ENCODE peak calls at places on chromosomes 5 and 9, in nine cellular contexts. I is cardiac muscle cell; D is left cardiac atrium; N is AG20443; O is IMR-90; L is stimulated activated CD4-positive, alpha-beta T cell treated with anti-CD3 and anti-CD28 coated beads, TNF-alpha, amount 100 ng/mL, for 1 hour; X is GDM1; C is H9; A is CD8-positive, alpha-beta T cell. B is an unnamed sample.

GRCh38 chr5:95760291-95761191 is 29.4 kb downstream of the RHOBTB3 start:
- DNase-seq in X (no peak), A (no peak), I (no peak), O (peak), L (no peak), D (no peak), N (peak), C (no peak), B (no peak)

GRCh38 chr5:101580591-101580990 is 677.5 kb upstream of the ST8SIA4 start:
- DNase-seq in C (no peak), D (no peak), L (no peak), I (no peak), N (no peak), O (no peak), A (no peak), X (no peak), B (no peak)

GRCh38 chr5:3596261-3596825 is 711 bp downstream of the IRX1 start:
- DNase-seq in C (peak), I (peak), A (no peak), O (no peak), N (peak), L (no peak), D (no peak), X (no peak), B (no peak)

GRCh38 chr5:151620463-151620844 is 29.3 kb upstream of the FAT2 start:
- DNase-seq in I (no peak), N (no peak), D (no peak), O (no peak), X (no peak), C (no peak), L (no peak), A (no peak), B (no peak)

GRCh38 chr5:159965031-159965837 is 43.7 kb upstream of the TTC1 start:
- DNase-seq in L (no peak), O (peak), I (peak), D (peak), X (no peak), N (peak), C (peak), A (no peak), B (peak)

GRCh38 chr5:75341934-75342333 is 4.9 kb downstream of the HMGCR start:
- DNase-seq in L (no peak), N (no peak), C (no peak), I (no peak), O (no peak), X (no peak), A (no peak), D (no peak), B (no peak)

GRCh38 chr9:125568616-125569015 is 138.4 kb downstream of the MAPKAP1 start:
- DNase-seq in O (peak), I (no peak), D (no peak), X (no peak), N (peak), L (no peak), C (no peak), A (no peak), B (no peak)

GRCh38 chr9:19409406-19410194 is 791 bp downstream of the ACER2 start:
- DNase-seq in D (peak), I (peak), N (peak), A (no peak), L (no peak), O (no peak), X (no peak), C (peak), B (peak)

GRCh38 chr5:115424030-115424429 is 120.5 kb downstream of the FEM1C start:
- DNase-seq in O (no peak), N (no peak), D (no peak), C (no peak), L (no peak), A (no peak), I (no peak), X (no peak), B (no peak)

B was measured in Right ventricle myocardium superior.